ENCODE peak calls at places on chromosome 20, in ten cellular contexts. One of them, this sample, is unnamed. For H3K36me3, the result is how much of the 10 kb centered on the place peaks cover.

GRCh38 chr20:44210422-44211176 is at the start of gene OSER1:
- DNase-seq in heart left ventricle: peak
- DNase-seq in right atrium auricular region: peak
- DNase-seq in ovary: peak
- DNase-seq in fibroblast of lung: peak
- DNase-seq in upper lobe of left lung: peak
- DNase-seq in cardiac muscle cell: peak
- DNase-seq in lower lobe of right lung: peak
- DNase-seq in lung: peak
- DNase-seq in spleen: peak
- DNase-seq in this sample: peak

GRCh38 chr20:9306521-9306920 is 207.9 kb upstream of the LAMP5 start:
- DNase-seq in lung: no peak
- DNase-seq in right atrium auricular region: no peak
- DNase-seq in cardiac muscle cell: peak
- DNase-seq in spleen: no peak
- DNase-seq in upper lobe of left lung: no peak
- DNase-seq in fibroblast of lung: peak
- DNase-seq in lower lobe of right lung: no peak
- DNase-seq in ovary: no peak
- DNase-seq in heart left ventricle: no peak
- DNase-seq in this sample: no peak

GRCh38 chr20:43996240-43996930 is 81.7 kb downstream of the TOX2 start:
- DNase-seq in heart left ventricle: no peak
- DNase-seq in right atrium auricular region: no peak
- DNase-seq in upper lobe of left lung: no peak
- DNase-seq in lung: no peak
- DNase-seq in fibroblast of lung: no peak
- DNase-seq in ovary: no peak
- DNase-seq in cardiac muscle cell: no peak
- DNase-seq in lower lobe of right lung: no peak
- DNase-seq in spleen: no peak
- DNase-seq in this sample: no peak

GRCh38 chr20:10531848-10532247 is 96.7 kb downstream of the SLX4IP start:
- DNase-seq in right atrium auricular region: no peak
- DNase-seq in upper lobe of left lung: no peak
- DNase-seq in heart left ventricle: no peak
- DNase-seq in ovary: no peak
- DNase-seq in cardiac muscle cell: peak
- DNase-seq in spleen: no peak
- DNase-seq in lower lobe of right lung: no peak
- DNase-seq in lung: no peak
- DNase-seq in fibroblast of lung: peak
- DNase-seq in this sample: no peak

GRCh38 chr20:53900380-53900999 is 169.9 kb downstream of the BCAS1 start:
- DNase-seq in ovary: no peak
- DNase-seq in right atrium auricular region: no peak
- DNase-seq in cardiac muscle cell: peak
- DNase-seq in upper lobe of left lung: no peak
- DNase-seq in lung: no peak
- DNase-seq in heart left ventricle: no peak
- DNase-seq in spleen: no peak
- DNase-seq in fibroblast of lung: peak
- DNase-seq in lower lobe of right lung: no peak
- DNase-seq in this sample: no peak

GRCh38 chr20:58810116-58810878 is 40.4 kb downstream of the GNAS-AS1 start:
- DNase-seq in spleen: no peak
- DNase-seq in cardiac muscle cell: peak
- DNase-seq in right atrium auricular region: no peak
- DNase-seq in fibroblast of lung: peak
- DNase-seq in ovary: no peak
- DNase-seq in lower lobe of right lung: no peak
- DNase-seq in heart left ventricle: no peak
- DNase-seq in upper lobe of left lung: no peak
- DNase-seq in lung: no peak
- DNase-seq in this sample: no peak

GRCh38 chr20:62875419-62876355 is 14.1 kb upstream of the TCFL5 start:
- DNase-seq in right atrium auricular region: peak
- DNase-seq in ovary: peak
- DNase-seq in cardiac muscle cell: peak
- DNase-seq in upper lobe of left lung: peak
- DNase-seq in heart left ventricle: peak
- DNase-seq in lower lobe of right lung: peak
- DNase-seq in spleen: peak
- DNase-seq in fibroblast of lung: peak
- DNase-seq in lung: peak
- DNase-seq in this sample: peak

GRCh38 chr20:38135641-38136420 is 29.2 kb downstream of the TGM2 start:
- DNase-seq in right atrium auricular region: no peak
- DNase-seq in spleen: peak
- DNase-seq in fibroblast of lung: no peak
- DNase-seq in lung: no peak
- DNase-seq in heart left ventricle: no peak
- DNase-seq in lower lobe of right lung: peak
- DNase-seq in cardiac muscle cell: no peak
- DNase-seq in upper lobe of left lung: no peak
- DNase-seq in ovary: no peak
- DNase-seq in this sample: no peak

GRCh38 chr20:61810709-61811565 is 254.7 kb downstream of the TAF4 start:
- DNase-seq in upper lobe of left lung: no peak
- DNase-seq in fibroblast of lung: no peak
- DNase-seq in heart left ventricle: no peak
- DNase-seq in right atrium auricular region: no peak
- DNase-seq in lung: no peak
- DNase-seq in cardiac muscle cell: no peak
- DNase-seq in lower lobe of right lung: peak
- DNase-seq in ovary: no peak
- DNase-seq in spleen: peak
- DNase-seq in this sample: no peak

GRCh38 chr20:41719151-41719550 is 101.0 kb upstream of the CHD6 start:
- DNase-seq in right atrium auricular region: no peak
- DNase-seq in heart left ventricle: no peak
- DNase-seq in upper lobe of left lung: no peak
- DNase-seq in lower lobe of right lung: no peak
- DNase-seq in spleen: no peak
- DNase-seq in cardiac muscle cell: no peak
- DNase-seq in fibroblast of lung: no peak
- DNase-seq in ovary: no peak
- DNase-seq in lung: no peak
- DNase-seq in this sample: no peak

GRCh38 chr20:3175270-3175669 is 1.9 kb upstream of the LZTS3 start:
- DNase-seq in upper lobe of left lung: no peak
- DNase-seq in heart left ventricle: no peak
- DNase-seq in right atrium auricular region: no peak
- DNase-seq in fibroblast of lung: no peak
- DNase-seq in ovary: no peak
- DNase-seq in lower lobe of right lung: no peak
- DNase-seq in cardiac muscle cell: no peak
- DNase-seq in lung: no peak
- DNase-seq in spleen: no peak
- DNase-seq in this sample: no peak

GRCh38 chr20:37511605-37512275 is 9.3 kb upstream of the NNAT start:
- DNase-seq in lower lobe of right lung: no peak
- DNase-seq in spleen: no peak
- DNase-seq in lung: no peak
- DNase-seq in ovary: no peak
- DNase-seq in cardiac muscle cell: peak
- DNase-seq in right atrium auricular region: no peak
- DNase-seq in fibroblast of lung: peak
- DNase-seq in heart left ventricle: no peak
- DNase-seq in upper lobe of left lung: no peak
- DNase-seq in this sample: peak

GRCh38 chr20:45303586-45304463 is 2.8 kb upstream of the RBPJL start:
- DNase-seq in upper lobe of left lung: no peak
- DNase-seq in heart left ventricle: no peak
- DNase-seq in fibroblast of lung: no peak
- DNase-seq in lower lobe of right lung: no peak
- DNase-seq in lung: no peak
- DNase-seq in right atrium auricular region: no peak
- DNase-seq in spleen: no peak
- DNase-seq in ovary: no peak
- DNase-seq in cardiac muscle cell: no peak
- DNase-seq in this sample: no peak

GRCh38 chr20:61989741-61990140 is 75.9 kb downstream of the TAF4 start:
- DNase-seq in ovary: no peak
- DNase-seq in heart left ventricle: no peak
- DNase-seq in lung: no peak
- DNase-seq in upper lobe of left lung: no peak
- DNase-seq in fibroblast of lung: no peak
- DNase-seq in spleen: no peak
- DNase-seq in lower lobe of right lung: no peak
- DNase-seq in right atrium auricular region: no peak
- DNase-seq in cardiac muscle cell: no peak
- DNase-seq in this sample: no peak

GRCh38 chr20:3189561-3190131 is 14.8 kb downstream of the DDRGK1 start:
- DNase-seq in right atrium auricular region: no peak
- DNase-seq in lung: no peak
- DNase-seq in spleen: peak
- DNase-seq in cardiac muscle cell: no peak
- DNase-seq in heart left ventricle: no peak
- DNase-seq in ovary: no peak
- DNase-seq in fibroblast of lung: no peak
- DNase-seq in lower lobe of right lung: no peak
- DNase-seq in upper lobe of left lung: no peak
- DNase-seq in this sample: no peak

GRCh38 chr20:38833154-38833856 is 27.8 kb downstream of the PPP1R16B start:
- DNase-seq in cardiac muscle cell: no peak
- DNase-seq in lung: no peak
- DNase-seq in spleen: no peak
- DNase-seq in fibroblast of lung: no peak
- DNase-seq in heart left ventricle: no peak
- DNase-seq in ovary: no peak
- DNase-seq in upper lobe of left lung: no peak
- DNase-seq in right atrium auricular region: no peak
- DNase-seq in lower lobe of right lung: no peak
- DNase-seq in this sample: no peak

GRCh38 chr20:19828233-19828632 is 70.2 kb downstream of the RIN2 start:
- DNase-seq in cardiac muscle cell: no peak
- DNase-seq in upper lobe of left lung: no peak
- DNase-seq in ovary: no peak
- DNase-seq in fibroblast of lung: peak
- DNase-seq in lung: no peak
- DNase-seq in heart left ventricle: peak
- DNase-seq in spleen: no peak
- DNase-seq in lower lobe of right lung: no peak
- DNase-seq in right atrium auricular region: no peak
- DNase-seq in this sample: peak

DNA sequence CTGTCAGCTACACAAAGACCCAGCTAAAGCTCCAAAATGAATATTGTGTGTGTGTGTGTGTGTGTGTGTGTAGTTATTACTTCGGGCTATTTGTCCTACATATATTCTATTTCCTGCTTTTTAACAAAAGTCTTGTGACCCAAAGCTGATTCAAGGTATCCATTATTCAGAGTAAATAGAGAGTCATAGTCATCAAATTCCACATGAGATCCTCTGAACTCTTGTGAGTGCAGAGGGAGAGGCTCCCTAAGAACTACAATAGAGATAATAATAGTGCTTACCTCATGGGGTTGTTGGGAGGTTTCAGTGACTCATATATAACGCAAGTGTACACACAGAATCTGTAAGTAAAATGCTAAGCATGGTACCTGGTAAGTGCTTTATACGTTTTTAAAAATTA is 95.6 kb upstream of the SHLD1 start:
- DNase-seq in right atrium auricular region: no peak
- DNase-seq in cardiac muscle cell: peak
- DNase-seq in lung: no peak
- DNase-seq in spleen: no peak
- DNase-seq in fibroblast of lung: peak
- DNase-seq in ovary: no peak
- DNase-seq in lower lobe of right lung: no peak
- DNase-seq in heart left ventricle: no peak
- DNase-seq in upper lobe of left lung: no peak
- DNase-seq in this sample: no peak
- H3K27ac ChIP-seq in right atrium auricular region: no peak
- H3K27ac ChIP-seq in cardiac muscle cell: no peak
- H3K27ac ChIP-seq in lung: peak
- H3K27ac ChIP-seq in spleen: peak
- H3K27ac ChIP-seq in fibroblast of lung: no peak
- H3K27ac ChIP-seq in ovary: no peak
- H3K27ac ChIP-seq in lower lobe of right lung: peak
- H3K27ac ChIP-seq in heart left ventricle: no peak
- H3K27ac ChIP-seq in upper lobe of left lung: peak
- H3K27ac ChIP-seq in this sample: peak

GRCh38 chr20:57188056-57188455 is 78.4 kb downstream of the BMP7 start:
- DNase-seq in heart left ventricle: no peak
- DNase-seq in ovary: no peak
- DNase-seq in spleen: no peak
- DNase-seq in upper lobe of left lung: no peak
- DNase-seq in cardiac muscle cell: no peak
- DNase-seq in lung: no peak
- DNase-seq in right atrium auricular region: no peak
- DNase-seq in fibroblast of lung: no peak
- DNase-seq in lower lobe of right lung: no peak
- DNase-seq in this sample: no peak
- H3K36me3 ChIP-seq in heart left ventricle: under half
- H3K36me3 ChIP-seq in ovary: under half
- H3K36me3 ChIP-seq in spleen: under half
- H3K36me3 ChIP-seq in upper lobe of left lung: under half
- H3K36me3 ChIP-seq in cardiac muscle cell: under half
- H3K36me3 ChIP-seq in lung: under half
- H3K36me3 ChIP-seq in right atrium auricular region: under half
- H3K36me3 ChIP-seq in fibroblast of lung: under half
- H3K36me3 ChIP-seq in lower lobe of right lung: under half
- H3K36me3 ChIP-seq in this sample: under half

GRCh38 chr20:31662372-31662854 is 24.7 kb downstream of the COX4I2 start:
- DNase-seq in lung: no peak
- DNase-seq in lower lobe of right lung: no peak
- DNase-seq in spleen: no peak
- DNase-seq in fibroblast of lung: no peak
- DNase-seq in upper lobe of left lung: no peak
- DNase-seq in ovary: no peak
- DNase-seq in heart left ventricle: no peak
- DNase-seq in right atrium auricular region: no peak
- DNase-seq in cardiac muscle cell: no peak
- DNase-seq in this sample: no peak
- H3K4me3 ChIP-seq in lung: no peak
- H3K4me3 ChIP-seq in lower lobe of right lung: no peak
- H3K4me3 ChIP-seq in spleen: no peak
- H3K4me3 ChIP-seq in fibroblast of lung: no peak
- H3K4me3 ChIP-seq in upper lobe of left lung: peak
- H3K4me3 ChIP-seq in ovary: no peak
- H3K4me3 ChIP-seq in heart left ventricle: no peak
- H3K4me3 ChIP-seq in right atrium auricular region: no peak
- H3K4me3 ChIP-seq in cardiac muscle cell: no peak
- H3K4me3 ChIP-seq in this sample: no peak

GRCh38 chr20:46388201-46388836 is 18.1 kb downstream of the ELMO2 start:
- DNase-seq in cardiac muscle cell: no peak
- DNase-seq in ovary: no peak
- DNase-seq in spleen: no peak
- DNase-seq in right atrium auricular region: no peak
- DNase-seq in fibroblast of lung: no peak
- DNase-seq in lower lobe of right lung: no peak
- DNase-seq in upper lobe of left lung: no peak
- DNase-seq in lung: no peak
- DNase-seq in heart left ventricle: no peak
- DNase-seq in this sample: no peak

GRCh38 chr20:46393967-46394366 is 12.4 kb downstream of the ELMO2 start:
- DNase-seq in lower lobe of right lung: no peak
- DNase-seq in ovary: no peak
- DNase-seq in lung: no peak
- DNase-seq in cardiac muscle cell: no peak
- DNase-seq in spleen: no peak
- DNase-seq in upper lobe of left lung: no peak
- DNase-seq in fibroblast of lung: no peak
- DNase-seq in right atrium auricular region: no peak
- DNase-seq in heart left ventricle: no peak
- DNase-seq in this sample: no peak

GRCh38 chr20:46388945-46389344 is 17.5 kb downstream of the ELMO2 start:
- DNase-seq in heart left ventricle: no peak
- DNase-seq in upper lobe of left lung: no peak
- DNase-seq in ovary: no peak
- DNase-seq in lower lobe of right lung: no peak
- DNase-seq in lung: no peak
- DNase-seq in fibroblast of lung: no peak
- DNase-seq in right atrium auricular region: no peak
- DNase-seq in cardiac muscle cell: no peak
- DNase-seq in spleen: no peak
- DNase-seq in this sample: no peak
- H3K27ac ChIP-seq in heart left ventricle: no peak
- H3K27ac ChIP-seq in upper lobe of left lung: no peak
- H3K27ac ChIP-seq in ovary: no peak
- H3K27ac ChIP-seq in lower lobe of right lung: no peak
- H3K27ac ChIP-seq in lung: no peak
- H3K27ac ChIP-seq in fibroblast of lung: no peak
- H3K27ac ChIP-seq in right atrium auricular region: no peak
- H3K27ac ChIP-seq in cardiac muscle cell: no peak
- H3K27ac ChIP-seq in spleen: no peak
- H3K27ac ChIP-seq in this sample: no peak

This sample was measured in SJSA1.